ENCODE peak calls at places on chromosomes 13 and 19, in four cellular contexts. E is GM23248, L is OCI-LY7, K is heart right ventricle. U is an unnamed sample.
A peak's percentile ranks its signal among the peaks of the same experiment; 100 is the strongest.

GRCh38 chr13:90500569-90500968 is 846.9 kb upstream of the MIR17HG start:
- DNase-seq in E (no peak), L (no peak), K (no peak), U (no peak)

GRCh38 chr13:98345103-98345899 is 168.2 kb upstream of the RNF113B start:
- DNase-seq in E (no peak), L (no peak), K (no peak), U (no peak)

GRCh38 chr13:65342938-65343337 is 1887.2 kb downstream of the PCDH9 start:
- DNase-seq in E (no peak), L (no peak), K (no peak), U (no peak)

GRCh38 chr19:3162418-3163229 is 15.9 kb upstream of the S1PR4 start:
- DNase-seq in E (peak; percentile 56), L (peak; percentile 55), K (no peak), U (no peak)

GRCh38 chr13:95100525-95101121 is 200.6 kb downstream of the ABCC4 start:
- DNase-seq in E (peak; percentile 63), L (no peak), K (no peak), U (no peak)

GRCh38 chr13:19605161-19605955 is 28.1 kb upstream of the MPHOSPH8 start:
- DNase-seq in E (no peak), L (no peak), K (no peak), U (no peak)

GRCh38 chr19:30160426-30160825 is 211.8 kb upstream of the ZNF536 start:
- DNase-seq in E (no peak), L (no peak), K (no peak), U (no peak)

GRCh38 chr13:44231786-44232516 is 141.7 kb upstream of the SERP2 start:
- DNase-seq in E (peak; percentile 95), L (no peak), K (peak; percentile 27), U (peak; percentile 75)

GRCh38 chr13:53041968-53042485 is 13.4 kb downstream of the OLFM4 start:
- DNase-seq in E (no peak), L (no peak), K (no peak), U (no peak)

GRCh38 chr13:67934615-67935330 is 704.6 kb upstream of the PCDH9 start:
- DNase-seq in E (no peak), L (no peak), K (no peak), U (no peak)

GRCh38 chr19:51020988-51021651 is 1.6 kb upstream of the KLK10 start:
- DNase-seq in E (peak; percentile 69), L (peak; percentile 40), K (no peak), U (no peak)

GRCh38 chr13:93771782-93772181 is 545.2 kb downstream of the GPC6 start:
- DNase-seq in E (peak; percentile 17), L (no peak), K (no peak), U (no peak)

GRCh38 chr13:107649071-107649470 is 566.3 kb downstream of the LIG4 start:
- DNase-seq in E (no peak), L (no peak), K (no peak), U (no peak)

GRCh38 chr13:80556291-80556690 is 215.4 kb upstream of the SPRY2 start:
- DNase-seq in E (no peak), L (no peak), K (no peak), U (no peak)

GRCh38 chr13:27964741-27965323 is 4.3 kb downstream of the CDX2 start:
- DNase-seq in E (no peak), L (no peak), K (no peak), U (no peak)

GRCh38 chr13:106052200-106052767 is 483.2 kb downstream of the EFNB2 start:
- DNase-seq in E (no peak), L (no peak), K (no peak), U (no peak)

GRCh38 chr19:33177417-33177976 is 16.6 kb upstream of the LRP3 start:
- DNase-seq in E (peak; percentile 90), L (no peak), K (no peak), U (no peak)

GRCh38 chr19:31511098-31511497 is 161.9 kb upstream of the TSHZ3 start:
- DNase-seq in E (no peak), L (no peak), K (no peak), U (peak; percentile 5)

GRCh38 chr13:44523176-44524017 is 52.7 kb downstream of the TSC22D1 start:
- DNase-seq in E (peak; percentile 67), L (no peak), K (no peak), U (no peak)

GRCh38 chr13:19952850-19953249 is 5.7 kb upstream of the ZMYM2 start:
- DNase-seq in E (no peak), L (no peak), K (no peak), U (no peak)

GRCh38 chr13:102729560-102730275 is 34.9 kb upstream of the METTL21C start:
- DNase-seq in E (peak; percentile 58), L (no peak), K (no peak), U (no peak)

GRCh38 chr13:101919541-101920306 is 467.2 kb downstream of the ITGBL1 start:
- DNase-seq in E (peak; percentile 32), L (no peak), K (peak; percentile 39), U (no peak)

GRCh38 chr13:19957320-19958118 is 1.0 kb upstream of the ZMYM2 start:
- DNase-seq in E (peak; percentile 85), L (peak; percentile 75), K (peak; percentile 56), U (peak; percentile 79)

GRCh38 chr13:25046985-25047660 is 48.8 kb upstream of the PABPC3 start:
- DNase-seq in E (peak; percentile 67), L (no peak), K (no peak), U (no peak)

GRCh38 chr19:58279042-58279924 is 528 bp downstream of the ZNF8 start:
- DNase-seq in E (peak; percentile 77), L (peak; percentile 35), K (peak; percentile 82), U (peak; percentile 76)

GRCh38 chr13:29763426-29764180 is 86.8 kb downstream of the UBL3 start:
- DNase-seq in E (no peak), L (no peak), K (no peak), U (no peak)

GRCh38 chr19:56304243-56304642 is 10.4 kb downstream of the ZSCAN5A start:
- DNase-seq in E (no peak), L (no peak), K (no peak), U (no peak)

GRCh38 chr19:58399903-58400637 is 4.6 kb downstream of the RNF225 start:
- DNase-seq in E (peak; percentile 36), L (no peak), K (no peak), U (no peak)

GRCh38 chr13:114010401-114011101 is 36.7 kb upstream of the C13orf46 start:
- DNase-seq in E (no peak), L (no peak), K (no peak), U (no peak)

GRCh38 chr19:49440439-49441209 is 703 bp downstream of the SLC17A7 start:
- DNase-seq in E (no peak), L (no peak), K (no peak), U (no peak)

GRCh38 chr19:49442354-49442753 is 1.0 kb upstream of the SLC17A7 start:
- DNase-seq in E (peak; percentile 36), L (no peak), K (peak; percentile 52), U (no peak)

GRCh38 chr19:49442793-49443365 is 1.6 kb upstream of the SLC17A7 start:
- DNase-seq in E (peak; percentile 92), L (peak; percentile 72), K (peak; percentile 98), U (peak; percentile 97)

GRCh38 chr19:49441210-49441959 is at the start of gene SLC17A7:
- DNase-seq in E (peak; percentile 45), L (peak; percentile 45), K (peak; percentile 61), U (no peak)

DNA sequence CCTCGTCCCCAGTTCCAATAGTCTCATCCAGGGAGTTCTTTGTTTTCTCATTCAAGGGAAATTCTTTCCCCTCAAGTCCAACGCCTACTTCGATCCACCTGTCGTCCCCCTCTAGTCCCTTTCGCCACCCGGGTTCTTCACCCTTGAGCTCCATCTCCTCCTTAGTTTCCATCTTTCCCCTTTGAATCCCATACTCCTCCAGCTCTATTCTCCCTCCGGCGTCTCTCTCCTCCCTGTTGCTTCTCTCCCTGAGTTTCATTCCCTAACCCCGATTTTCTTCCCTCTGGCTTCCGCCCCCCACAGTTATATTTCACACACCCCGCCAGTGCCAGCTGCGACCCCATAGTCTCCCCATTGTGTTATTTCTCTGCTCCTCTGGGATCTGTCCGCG is 628 bp upstream of the SLC17A7 start:
- DNase-seq in E (no peak), L (no peak), K (no peak), U (no peak)
- H3K4me3 ChIP-seq in E (peak overlapping the region; percentile 82), L (no peak overlapping the region), K (peak overlapping the region; percentile 81), U (no peak overlapping the region)

GRCh38 chr19:16607819-16608218 is 20.2 kb downstream of the MED26 start:
- DNase-seq in E (no peak), L (no peak), K (no peak), U (no peak)
- H3K4me1 ChIP-seq in E (peaks cover 28% of the 10 kb centered on the region), L (peaks cover 60% of the 10 kb centered on the region), K (peaks cover 43% of the 10 kb centered on the region), U (no peaks in the 10 kb centered on the region)

DNA sequence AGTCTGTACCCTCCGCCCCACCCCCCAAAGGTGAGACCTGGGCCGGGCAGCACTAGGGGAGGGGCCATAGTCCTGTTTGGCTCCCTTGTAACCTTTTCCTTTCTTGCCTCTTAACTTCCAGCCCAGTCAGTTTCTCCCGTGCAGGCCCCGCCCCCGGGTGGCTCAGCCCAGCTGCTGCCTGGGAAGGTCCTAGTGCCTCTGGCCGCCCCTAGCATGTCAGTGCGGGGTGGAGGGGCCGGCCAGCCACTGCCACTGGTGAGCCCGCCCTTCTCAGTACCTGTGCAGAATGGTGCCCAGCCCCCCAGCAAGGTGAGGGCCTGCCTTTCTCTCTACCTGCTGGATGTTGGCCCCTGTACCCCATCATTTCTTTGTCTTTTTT is 10.5 kb upstream of the PRR19 start:
- DNase-seq in E (no peak), L (no peak), K (no peak), U (no peak)
- H3K27ac ChIP-seq in E (no peak overlapping the region), L (no peak overlapping the region), K (no peak overlapping the region), U (no peak overlapping the region)

DNA sequence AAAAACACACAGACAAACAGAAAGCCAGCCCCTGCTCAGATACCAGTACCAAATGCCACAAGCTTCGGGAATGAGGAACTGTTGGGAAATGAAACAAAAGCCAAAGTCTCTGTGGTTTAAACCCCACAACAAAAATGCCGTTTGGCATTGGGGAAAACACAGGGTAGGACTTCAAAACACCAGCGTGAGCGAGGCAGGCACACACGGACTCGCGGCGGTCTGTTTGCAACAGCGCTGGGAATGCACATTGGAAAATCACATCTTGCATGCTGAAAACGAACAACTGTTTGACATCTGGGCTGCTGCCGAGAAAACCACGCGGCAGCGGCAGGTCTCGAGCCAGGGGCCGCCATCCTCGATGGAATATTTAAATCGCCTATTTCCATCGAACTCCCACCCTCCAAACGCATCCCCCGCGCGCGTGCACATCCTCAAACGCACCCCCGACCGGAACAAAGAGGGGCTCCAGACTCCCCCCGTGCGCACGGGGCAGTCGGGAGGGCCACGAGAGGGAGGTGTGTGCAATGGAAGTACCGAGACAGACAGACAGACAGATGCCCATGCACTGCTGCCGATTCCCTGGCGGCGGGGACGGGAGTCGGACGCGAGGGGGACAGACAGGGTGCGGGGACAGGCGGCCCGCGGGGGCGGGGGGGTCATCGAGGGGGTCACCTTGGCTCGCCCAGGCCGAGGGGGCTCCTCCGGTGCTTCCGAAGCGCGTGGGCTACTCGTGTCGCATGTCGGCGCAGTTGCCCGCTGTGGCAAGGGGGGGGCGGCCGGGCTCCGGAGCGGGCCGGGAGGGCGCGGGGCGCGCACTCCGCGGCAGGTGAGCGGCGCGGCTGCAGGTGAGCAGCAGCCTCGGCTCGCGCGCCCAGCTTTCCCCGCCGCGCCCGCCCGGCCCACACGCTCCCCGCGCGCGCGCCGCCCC is at the start of gene GPR12:
- DNase-seq in E (peak; percentile 36), L (no peak), K (no peak), U (no peak)
- H3K4me3 ChIP-seq in E (peak within 1 kb of the TSS; percentile 54), L (no peak within 1 kb of the TSS), K (peak within 1 kb of the TSS; percentile 40), U (no peak within 1 kb of the TSS)

GRCh38 chr19:1823020-1823419 is 10.9 kb upstream of the ATP8B3 start:
- DNase-seq in E (no peak), L (no peak), K (no peak), U (no peak)
- H3K4me1 ChIP-seq in E (no peaks in the 10 kb centered on the region), L (no peaks in the 10 kb centered on the region), K (peaks cover 6% of the 10 kb centered on the region), U (peaks cover 22% of the 10 kb centered on the region)

GRCh38 chr13:42720116-42720857 is 61.1 kb upstream of the FAM216B start:
- DNase-seq in E (peak; percentile 98), L (no peak), K (no peak), U (no peak)
- H3K27ac ChIP-seq in E (peak overlapping the region; percentile 82), L (no peak overlapping the region), K (no peak overlapping the region), U (no peak overlapping the region)